ENCODE peak calls at places on chromosomes 6 and 20, in nine cellular contexts. J, E, A, V, R, Z, U, M and H are unnamed samples.

GRCh38 chr6:135314543-135314942 is 133.4 kb downstream of the MYB start:
- DNase-seq in J (no peak), E (no peak), A (no peak), V (no peak), R (no peak), Z (no peak), U (no peak), M (no peak), H (no peak)

GRCh38 chr6:26240981-26241770 is 123.8 kb upstream of the BTN3A2 start:
- DNase-seq in J (no peak), E (no peak), A (no peak), V (no peak), R (no peak), Z (no peak), U (peak), M (peak), H (peak)

GRCh38 chr20:24405810-24406209 is 63.6 kb upstream of the SYNDIG1 start:
- DNase-seq in J (no peak), E (no peak), A (no peak), V (peak), R (no peak), Z (no peak), U (no peak), M (peak), H (peak)

GRCh38 chr6:18386302-18386976 is 711 bp upstream of the RNF144B start:
- DNase-seq in J (no peak), E (no peak), A (no peak), V (no peak), R (no peak), Z (peak), U (no peak), M (no peak), H (peak)

GRCh38 chr6:153511896-153512496 is 380.9 kb upstream of the RGS17 start:
- DNase-seq in J (no peak), E (no peak), A (no peak), V (peak), R (no peak), Z (no peak), U (peak), M (peak), H (no peak)

GRCh38 chr6:24980507-24981384 is 45.0 kb upstream of the RIPOR2 start:
- DNase-seq in J (peak), E (peak), A (no peak), V (peak), R (no peak), Z (no peak), U (peak), M (no peak), H (peak)

GRCh38 chr6:75353644-75354043 is 69.1 kb upstream of the TMEM30A start:
- DNase-seq in J (no peak), E (no peak), A (no peak), V (no peak), R (no peak), Z (no peak), U (no peak), M (no peak), H (no peak)

GRCh38 chr20:44644384-44645131 is 6.9 kb downstream of the ADA start:
- DNase-seq in J (no peak), E (no peak), A (no peak), V (no peak), R (no peak), Z (no peak), U (no peak), M (peak), H (no peak)

GRCh38 chr6:16564430-16564829 is 196.8 kb downstream of the ATXN1 start:
- DNase-seq in J (no peak), E (no peak), A (no peak), V (no peak), R (no peak), Z (no peak), U (peak), M (peak), H (peak)